ENCODE peak calls at places on chromosomes 12 and 14, in five cellular contexts. M is CD4-positive, CD25-positive, alpha-beta regulatory T cell; P is iPS DF 6.9; G is fibroblast of lung; R is neural progenitor cell. D is an unnamed sample.

GRCh38 chr12:8603858-8604257 is 8.8 kb downstream of the AICDA start:
- DNase-seq in M (no peak), R (no peak), G (no peak), P (no peak), D (no peak)

GRCh38 chr14:67413806-67414769 is 2.1 kb upstream of the PLEK2 start:
- DNase-seq in R (no peak), P (no peak), M (no peak), G (peak; percentile 34), D (no peak)

GRCh38 chr14:76715102-76715926 is 46.0 kb upstream of the VASH1 start:
- DNase-seq in G (no peak), R (peak; percentile 52), M (no peak), P (no peak), D (no peak)

GRCh38 chr12:32377344-32378000 is 21.9 kb upstream of the FGD4 start:
- DNase-seq in G (no peak), P (no peak), M (no peak), R (no peak), D (no peak)

GRCh38 chr14:63891148-63891964 is 38.6 kb downstream of the SYNE2 start:
- DNase-seq in P (peak; percentile 41), G (peak; percentile 31), R (peak; percentile 36), M (no peak), D (no peak)

GRCh38 chr12:65121956-65122469 is 908 bp upstream of the WIF1 start:
- DNase-seq in G (no peak), M (no peak), R (peak; percentile 7), P (no peak), D (no peak)

GRCh38 chr12:115011703-115012102 is 327.7 kb upstream of the TBX3 start:
- DNase-seq in R (no peak), G (no peak), P (no peak), M (no peak), D (no peak)

GRCh38 chr12:93851245-93851665 is 174.1 kb downstream of the CRADD start:
- DNase-seq in M (peak; percentile 64), P (no peak), G (no peak), R (no peak), D (no peak)

GRCh38 chr12:2390133-2390532 is 337.3 kb downstream of the CACNA1C start:
- DNase-seq in R (no peak), P (no peak), G (no peak), M (no peak), D (no peak)

GRCh38 chr14:68491793-68492192 is 301.1 kb downstream of the ZFP36L1 start:
- DNase-seq in R (no peak), G (no peak), M (no peak), P (no peak), D (no peak)

GRCh38 chr12:53954694-53955035 is at the start of gene HOXC12:
- DNase-seq in G (no peak), P (no peak), R (no peak), M (no peak), D (no peak)

GRCh38 chr12:81500788-81501187 is 258.4 kb downstream of the PPFIA2 start:
- DNase-seq in P (no peak), M (no peak), R (no peak), G (no peak), D (no peak)

GRCh38 chr12:81499809-81500208 is 259.3 kb downstream of the PPFIA2 start:
- DNase-seq in P (no peak), R (no peak), M (no peak), G (no peak), D (no peak)

DNA sequence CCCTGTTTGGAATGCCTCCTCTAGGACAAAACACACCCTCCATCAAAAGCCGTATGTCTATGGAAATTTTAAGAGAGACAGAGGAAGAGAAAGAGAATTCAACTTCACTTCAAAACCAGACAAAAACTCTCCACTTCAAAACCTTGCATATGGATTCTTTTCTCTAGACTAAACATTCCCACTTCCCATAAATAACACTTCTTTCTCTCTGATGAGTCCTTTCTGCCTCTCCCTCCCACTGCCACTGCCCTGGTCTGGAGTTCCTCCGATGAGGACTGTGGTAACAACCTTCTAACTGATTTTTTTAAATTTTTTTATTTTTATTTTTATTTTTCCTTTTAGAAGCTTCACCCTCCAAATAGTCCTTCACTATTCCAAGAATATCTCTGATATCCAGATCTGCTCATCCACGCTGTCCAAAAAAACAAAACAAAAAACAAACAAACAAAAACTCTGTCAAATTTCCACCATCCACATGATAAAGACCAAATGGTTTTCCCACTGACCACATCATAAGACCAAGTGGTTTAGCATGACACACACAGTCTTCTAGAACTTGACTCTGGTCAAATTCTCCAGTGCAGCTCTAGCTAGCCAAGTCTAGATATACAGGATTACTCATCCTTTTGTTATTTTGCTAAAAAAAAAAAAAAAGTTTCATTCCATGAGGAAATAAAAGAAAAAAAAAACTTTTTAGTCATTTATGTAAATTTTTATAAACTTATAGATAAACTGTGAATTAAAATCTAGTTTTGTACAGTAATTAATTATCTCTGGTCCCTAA is 256.0 kb downstream of the PPFIA2 start:
- DNase-seq in G (peak; percentile 79), M (no peak), P (no peak), R (no peak), D (no peak)
- H3K27ac ChIP-seq in G (no peak overlapping the region), M (no peak overlapping the region), P (no peak overlapping the region), R (no peak overlapping the region), D (no peak overlapping the region)

GRCh38 chr14:55128386-55129085 is 516 bp upstream of the LGALS3 start:
- DNase-seq in M (no peak), G (no peak), R (no peak), P (no peak), D (no peak)

GRCh38 chr14:55129086-55129427 is at the start of gene LGALS3:
- DNase-seq in M (peak; percentile 74), P (no peak), G (peak; percentile 56), R (peak; percentile 83), D (peak; percentile 23)

GRCh38 chr14:55131782-55132181 is 2.7 kb downstream of the LGALS3 start:
- DNase-seq in R (no peak), M (peak; percentile 72), G (no peak), P (no peak), D (no peak)

GRCh38 chr14:55129428-55130193 is 559 bp downstream of the LGALS3 start:
- DNase-seq in P (no peak), G (peak; percentile 59), R (peak; percentile 53), M (peak; percentile 64), D (peak; percentile 49)

DNA sequence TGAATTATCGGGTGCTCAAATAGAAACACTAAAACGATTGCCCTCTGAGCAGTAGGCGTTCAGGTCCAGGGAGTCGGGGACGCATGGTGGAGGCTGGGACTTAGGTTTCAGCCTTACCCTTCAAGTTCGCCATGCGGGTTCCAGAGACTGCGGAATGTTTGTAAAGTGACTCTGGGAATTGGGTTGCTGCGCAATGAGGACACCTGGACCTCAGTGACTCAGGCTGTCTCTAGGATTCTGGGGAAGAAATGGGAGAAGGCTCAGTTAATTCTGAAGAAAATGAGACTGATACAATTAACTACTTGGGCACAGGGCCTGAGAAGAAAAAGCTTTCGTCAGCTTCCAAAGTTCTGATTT is 1.1 kb downstream of the LGALS3 start:
- DNase-seq in M (no peak), G (peak; percentile 38), R (no peak), P (no peak), D (no peak)
- H3K27ac ChIP-seq in M (no peak overlapping the region), G (peak overlapping the region; percentile 96), R (no peak overlapping the region), P (no peak overlapping the region), D (no peak overlapping the region)

GRCh38 chr12:45298721-45299120 is 82.8 kb downstream of the ANO6 start:
- DNase-seq in M (no peak), P (no peak), R (no peak), G (no peak), D (no peak)
- H3K27ac ChIP-seq in M (no peak overlapping the region), P (no peak overlapping the region), R (no peak overlapping the region), G (peak overlapping the region; percentile 58), D (no peak overlapping the region)

GRCh38 chr14:21059842-21060589 is 2.4 kb downstream of the RNASE8 start:
- DNase-seq in R (no peak), M (no peak), G (no peak), P (no peak), D (no peak)

GRCh38 chr14:21061347-21061668 is 3.7 kb downstream of the RNASE8 start:
- DNase-seq in R (no peak), M (no peak), P (no peak), G (no peak), D (no peak)

GRCh38 chr14:21058903-21059302 is 1.3 kb downstream of the RNASE8 start:
- DNase-seq in P (no peak), R (no peak), M (no peak), G (no peak), D (no peak)

GRCh38 chr14:21063479-21063878 is 5.9 kb downstream of the RNASE8 start:
- DNase-seq in G (peak; percentile 66), M (no peak), P (no peak), R (peak; percentile 39), D (no peak)

DNA sequence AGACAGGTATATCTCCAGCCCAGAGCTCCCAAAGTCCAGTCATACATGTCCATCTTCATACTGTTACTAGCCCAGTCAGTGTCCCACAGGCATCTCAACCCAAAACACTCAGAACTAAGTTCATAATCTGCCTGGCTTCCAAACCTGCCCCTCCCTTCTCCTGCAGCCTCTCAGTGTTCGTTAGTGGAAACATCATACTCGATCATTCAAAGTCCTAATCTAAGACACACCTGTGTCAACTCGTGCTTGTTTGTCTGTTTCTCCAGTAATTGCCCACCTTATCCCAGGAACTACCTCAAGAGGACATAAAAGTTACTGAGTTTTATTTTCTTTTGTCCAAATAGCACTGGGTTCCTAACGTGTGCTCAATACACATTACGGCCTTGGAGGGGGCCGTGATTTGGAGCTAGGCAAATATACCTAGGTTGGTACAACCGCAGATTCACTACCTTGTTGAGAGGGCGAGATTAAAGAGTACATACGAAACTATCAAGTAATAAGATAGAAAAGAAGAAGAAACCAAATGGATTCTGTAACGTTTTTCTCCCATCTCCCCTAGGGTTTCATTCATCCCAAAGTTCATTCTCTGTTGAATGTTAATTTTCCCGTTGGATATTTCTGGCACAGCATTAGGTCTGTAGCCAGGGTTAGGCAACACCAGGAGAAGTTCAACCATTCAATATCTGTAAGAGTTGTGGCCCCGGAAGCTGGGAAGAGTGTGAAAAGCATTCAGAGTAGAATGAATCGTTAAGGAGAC is 3.1 kb downstream of the RNASE8 start:
- DNase-seq in G (no peak), P (no peak), R (no peak), M (no peak), D (no peak)
- H3K27ac ChIP-seq in G (no peak overlapping the region), P (no peak overlapping the region), R (no peak overlapping the region), M (no peak overlapping the region), D (no peak overlapping the region)

GRCh38 chr12:112350593-112351592 is 31.3 kb downstream of the HECTD4 start:
- DNase-seq in M (no peak), P (no peak), G (peak; percentile 42), R (no peak), D (no peak)
- H3K27ac ChIP-seq in M (no peak overlapping the region), P (no peak overlapping the region), G (no peak overlapping the region), R (no peak overlapping the region), D (no peak overlapping the region)

GRCh38 chr12:89372584-89373370 is 20.5 kb upstream of the DUSP6 start:
- DNase-seq in P (no peak), G (no peak), R (no peak), M (no peak), D (no peak)
- H3K27ac ChIP-seq in P (no peak overlapping the region), G (no peak overlapping the region), R (no peak overlapping the region), M (no peak overlapping the region), D (no peak overlapping the region)

D was measured in CD8-positive, alpha-beta T cell.